ENCODE peak calls at places on chromosomes 16 and 17, in eight cellular contexts. H is central memory CD4-positive, alpha-beta T cell; V is AML-193; W is AG04450; R is neural crest cell; S is BJ; N is stimulated activated CD8-positive, alpha-beta memory T cell treated with anti-CD3 and anti-CD28 coated beads, Interleukin-15, amount 100 ng/mL, for 24 hours; D is aorta. U is an unnamed sample.

GRCh38 chr16:82990155-82990554 is 363.4 kb downstream of the CDH13 start:
- DNase-seq in V (no peak), S (no peak), W (peak), H (no peak), D (no peak), N (no peak), R (no peak), U (peak)

GRCh38 chr17:38324732-38325131 is 19.0 kb downstream of the GPR179 start:
- DNase-seq in R (no peak), V (no peak), N (no peak), S (no peak), W (no peak), H (no peak), D (no peak), U (no peak)

GRCh38 chr17:79965806-79966205 is 69.9 kb downstream of the TBC1D16 start:
- DNase-seq in R (no peak), S (no peak), D (no peak), W (no peak), N (no peak), V (no peak), H (no peak), U (no peak)

GRCh38 chr16:85402910-85403692 is 210.0 kb upstream of the GSE1 start:
- DNase-seq in N (no peak), R (no peak), H (no peak), W (no peak), S (no peak), D (peak), V (no peak), U (no peak)

GRCh38 chr16:86991679-86992078 is 325.5 kb downstream of the C16orf95 start:
- DNase-seq in N (no peak), D (no peak), W (peak), V (no peak), R (no peak), H (no peak), S (no peak), U (no peak)

GRCh38 chr16:88978608-88979346 is 1.8 kb upstream of the CBFA2T3 start:
- DNase-seq in R (no peak), D (no peak), W (no peak), S (no peak), H (no peak), N (no peak), V (peak), U (no peak)

GRCh38 chr16:69397821-69398521 is 12.2 kb upstream of the TERF2 start:
- DNase-seq in D (no peak), N (no peak), R (peak), H (no peak), W (no peak), S (peak), V (no peak), U (peak)

GRCh38 chr16:49921791-49922456 is 66.0 kb upstream of the ZNF423 start:
- DNase-seq in N (no peak), D (peak), V (peak), R (peak), H (peak), W (no peak), S (no peak), U (peak)

GRCh38 chr16:8717892-8718400 is 43.5 kb downstream of the ABAT start:
- DNase-seq in S (no peak), N (no peak), H (no peak), W (no peak), V (no peak), D (no peak), R (no peak), U (no peak)

GRCh38 chr17:55261311-55261710 is 3.4 kb upstream of the HLF start:
- DNase-seq in V (no peak), W (no peak), R (no peak), S (no peak), D (no peak), H (no peak), N (no peak), U (no peak)